ENCODE peak calls at places on chromosomes 1 and 21, in ten cellular contexts. O is endodermal cell, A is nephron progenitor cell, G is breast epithelium, U is MM.1S, I is H1, J is choroid plexus epithelial cell, H is WTC11, Z is AG09319, S is fibroblast of lung. K is an unnamed sample.

GRCh38 chr1:40627987-40628902 is 37.2 kb downstream of the RIMS3 start:
- DNase-seq in O (no peak), A (no peak), G (no peak), U (no peak), I (no peak), J (no peak), H (no peak), Z (no peak), S (no peak), K (no peak)

GRCh38 chr1:110525250-110525597 is 6.2 kb upstream of the KCNA10 start:
- DNase-seq in O (no peak), A (no peak), G (no peak), U (no peak), I (no peak), J (no peak), H (no peak), Z (no peak), S (no peak), K (no peak)

GRCh38 chr21:14716761-14717396 is 170.8 kb upstream of the SAMSN1 start:
- DNase-seq in O (no peak), A (no peak), G (no peak), U (no peak), I (no peak), J (no peak), H (no peak), Z (no peak), S (no peak), K (no peak)

GRCh38 chr1:190084552-190084951 is 393.1 kb downstream of the BRINP3 start:
- DNase-seq in O (peak; percentile 91), A (peak; percentile 21), G (no peak), U (no peak), I (peak; percentile 65), J (no peak), H (peak; percentile 85), Z (no peak), S (no peak), K (no peak)

GRCh38 chr1:7956218-7957032 is 5.1 kb upstream of the PARK7 start:
- DNase-seq in O (no peak), A (no peak), G (no peak), U (no peak), I (no peak), J (peak; percentile 46), H (no peak), Z (no peak), S (peak; percentile 24), K (no peak)

GRCh38 chr1:238451006-238451405 is 560.3 kb upstream of the ZP4 start:
- DNase-seq in O (no peak), A (no peak), G (no peak), U (no peak), I (no peak), J (peak; percentile 19), H (no peak), Z (no peak), S (no peak), K (no peak)

GRCh38 chr1:4010811-4011605 is 110.9 kb upstream of the C1orf174 start:
- DNase-seq in O (peak; percentile 43), A (peak; percentile 37), G (no peak), U (no peak), I (no peak), J (no peak), H (no peak), Z (no peak), S (no peak), K (no peak)

GRCh38 chr1:100415217-100415778 is 63.0 kb downstream of the CDC14A start:
- DNase-seq in O (no peak), A (no peak), G (no peak), U (no peak), I (no peak), J (no peak), H (no peak), Z (no peak), S (no peak), K (no peak)

GRCh38 chr1:160834945-160835565 is 27.6 kb downstream of the CD244 start:
- DNase-seq in O (no peak), A (peak; percentile 49), G (no peak), U (peak; percentile 59), I (no peak), J (peak; percentile 68), H (no peak), Z (no peak), S (peak; percentile 54), K (no peak)

GRCh38 chr1:30615816-30616590 is 107.4 kb downstream of the MATN1 start:
- DNase-seq in O (peak; percentile 33), A (no peak), G (no peak), U (no peak), I (no peak), J (no peak), H (no peak), Z (no peak), S (no peak), K (no peak)

GRCh38 chr1:31949862-31950261 is 11.7 kb upstream of the PTP4A2 start:
- DNase-seq in O (no peak), A (no peak), G (no peak), U (no peak), I (no peak), J (no peak), H (no peak), Z (no peak), S (no peak), K (no peak)

GRCh38 chr1:31939484-31940329 is 1.5 kb upstream of the PTP4A2 start:
- DNase-seq in O (peak; percentile 84), A (peak; percentile 56), G (peak; percentile 65), U (peak; percentile 67), I (no peak), J (peak; percentile 97), H (no peak), Z (peak; percentile 31), S (peak; percentile 83), K (no peak)

GRCh38 chr1:31943546-31944184 is 5.5 kb upstream of the PTP4A2 start:
- DNase-seq in O (no peak), A (no peak), G (no peak), U (no peak), I (no peak), J (no peak), H (no peak), Z (no peak), S (no peak), K (no peak)

DNA sequence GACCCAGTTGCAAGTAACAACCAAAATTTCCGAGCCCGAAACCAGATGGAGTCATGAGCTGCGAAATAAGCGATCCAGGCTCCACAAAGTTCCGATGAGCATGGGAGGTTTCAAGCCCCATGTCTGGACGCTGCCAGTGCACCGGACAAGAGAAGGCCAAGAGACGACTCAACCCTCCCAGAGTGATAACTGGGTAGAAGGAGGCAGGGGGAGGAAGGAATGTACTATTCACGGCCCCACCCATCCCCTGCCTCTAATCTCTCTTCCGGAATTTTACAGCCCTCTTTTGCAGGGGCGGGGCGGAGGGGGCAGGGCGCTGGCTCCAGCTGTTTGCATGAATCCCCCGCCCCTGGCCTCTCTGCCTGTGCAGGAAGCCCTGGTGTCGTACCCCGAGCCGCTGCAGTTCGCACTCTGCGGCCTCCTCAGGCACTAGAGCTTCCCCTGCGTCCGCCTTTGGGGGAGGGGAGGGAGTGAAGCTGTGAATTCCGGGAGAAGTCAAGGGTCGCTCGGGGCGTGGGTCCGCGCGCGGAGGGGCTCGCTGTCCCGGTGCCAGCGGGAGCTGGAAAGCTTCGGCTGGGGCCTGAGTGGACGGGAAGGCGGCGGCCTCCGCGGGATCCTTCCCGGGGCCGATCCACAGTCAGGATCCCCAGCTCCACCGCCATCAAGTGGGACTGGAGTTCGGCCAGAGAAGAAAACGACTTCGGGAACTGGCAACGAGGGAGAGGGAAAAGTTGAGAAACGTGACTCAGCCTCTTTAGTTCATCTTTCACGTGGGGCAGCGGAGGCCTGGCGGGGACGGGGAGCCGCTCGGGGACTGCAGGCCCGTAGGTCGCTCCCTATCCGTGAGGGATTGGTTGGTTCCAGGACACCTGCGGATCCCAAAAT is 6.3 kb upstream of the PTP4A2 start:
- DNase-seq in O (peak; percentile 99), A (peak; percentile 88), G (peak; percentile 54), U (no peak), I (peak; percentile 82), J (peak; percentile 88), H (peak; percentile 96), Z (peak; percentile 72), S (peak; percentile 96), K (no peak)
- TF ChIP-seq CTCF in O (no peak), A (no peak), G (no peak), U (no peak), I (no peak), J (no peak), H (no peak), Z (no peak), S (no peak), K (no peak)

DNA sequence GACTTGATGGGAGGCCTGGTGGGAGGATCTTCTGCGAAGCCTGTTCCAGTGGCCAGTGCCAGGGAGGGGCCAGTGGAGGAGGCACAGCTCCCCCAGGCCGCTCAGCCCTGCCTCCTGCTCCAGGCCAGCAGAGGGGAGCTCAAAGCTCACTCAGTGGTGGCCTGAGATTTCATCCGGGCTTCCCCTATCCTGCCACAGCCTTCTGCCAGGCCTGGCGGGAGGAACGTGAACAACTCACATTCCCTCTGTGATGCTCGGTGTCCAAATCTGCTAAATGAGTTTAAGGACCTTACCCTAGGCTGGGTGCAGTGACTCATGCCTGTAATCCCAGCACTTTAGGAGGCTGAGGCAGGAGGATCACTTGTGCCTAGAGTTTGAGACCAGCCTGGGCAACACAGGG is 3.3 kb downstream of the CLCNKB start:
- DNase-seq in O (no peak), A (no peak), G (no peak), U (no peak), I (no peak), J (peak; percentile 8), H (no peak), Z (no peak), S (peak; percentile 15), K (no peak)
- TF ChIP-seq CTCF in O (no peak), A (no peak), G (no peak), U (no peak), I (no peak), J (no peak), H (no peak), Z (no peak), S (no peak), K (no peak)

DNA sequence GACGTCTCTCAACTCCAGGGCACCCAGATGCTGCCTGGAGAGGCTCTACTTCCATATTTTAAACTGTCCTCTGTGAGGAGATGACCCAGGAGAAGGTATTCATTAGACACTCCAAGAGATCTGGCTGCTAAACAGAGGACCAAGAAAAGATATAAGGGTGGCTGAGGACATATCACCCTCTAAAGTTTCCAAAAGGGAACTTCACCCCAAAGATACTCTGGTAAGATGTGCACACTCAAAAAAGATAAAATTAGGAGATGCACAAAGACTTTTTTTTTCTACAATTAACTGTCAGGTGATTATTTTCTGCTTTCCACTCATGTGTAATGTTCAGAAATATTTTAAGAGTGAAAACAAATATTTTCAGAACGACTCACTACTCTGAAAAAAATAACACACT is 1.4 kb downstream of the ZNF670 start:
- DNase-seq in O (no peak), A (no peak), G (no peak), U (no peak), I (no peak), J (peak; percentile 32), H (no peak), Z (no peak), S (peak; percentile 2), K (no peak)
- TF ChIP-seq CTCF in O (no peak), A (no peak), G (no peak), U (peak; percentile 9), I (no peak), J (peak; percentile 37), H (no peak), Z (no peak), S (peak; percentile 2), K (no peak)

DNA sequence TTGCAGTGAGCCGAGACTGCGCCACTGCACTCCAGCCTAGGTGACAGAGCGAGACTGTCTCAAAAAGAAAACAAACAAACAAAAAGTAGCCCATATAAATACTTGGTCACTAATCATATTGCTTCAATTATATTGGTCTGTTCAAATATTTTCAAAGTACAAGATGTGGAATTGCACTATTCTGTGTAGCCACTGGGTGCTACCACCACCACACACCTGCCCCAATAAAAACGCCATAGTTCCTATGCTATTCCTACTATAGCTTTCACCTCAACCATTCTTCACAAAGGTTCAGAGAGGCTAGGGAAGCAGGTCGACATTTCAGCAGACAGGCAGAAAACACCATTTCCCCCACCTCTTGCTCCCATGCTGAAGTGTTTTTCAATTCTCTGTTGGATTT is 16.7 kb downstream of the NDC1 start:
- DNase-seq in O (no peak), A (no peak), G (no peak), U (no peak), I (no peak), J (no peak), H (no peak), Z (no peak), S (no peak), K (no peak)
- TF ChIP-seq CTCF in O (peak; percentile 30), A (no peak), G (no peak), U (no peak), I (no peak), J (peak; percentile 21), H (no peak), Z (no peak), S (no peak), K (no peak)

K was measured in D721Med.